ENCODE peak calls at places on chromosomes 4 and X, in nine cellular contexts. One of them, this sample, is unnamed.

GRCh38 chr4:148881860-148882643 is 439.8 kb upstream of the NR3C2 start:
- DNase-seq in AG08396: no peak
- DNase-seq in activated CD4-positive, alpha-beta T cell treated with anti-CD3 and anti-CD28 coated beads, Interleukin-2, amount 10 ng/mL, durations not matched to agents 7 days and 5 days: no peak
- DNase-seq in naive B cell: no peak
- DNase-seq in CD8-positive, alpha-beta T cell: no peak
- DNase-seq in LoVo: no peak
- DNase-seq in naive thymus-derived CD8-positive, alpha-beta T cell: no peak
- DNase-seq in sciatic nerve: no peak
- DNase-seq in stimulated activated CD4-positive, alpha-beta T cell treated with anti-CD3 and anti-CD28 coated beads, TNF-alpha, amount 100 ng/mL, for 1 hour: no peak
- DNase-seq in this sample: no peak

GRCh38 chrX:133307637-133308485 is 89.7 kb upstream of the TFDP3 start:
- DNase-seq in activated CD4-positive, alpha-beta T cell treated with anti-CD3 and anti-CD28 coated beads, Interleukin-2, amount 10 ng/mL, durations not matched to agents 7 days and 5 days: no peak
- DNase-seq in AG08396: peak; percentile 49
- DNase-seq in sciatic nerve: no peak
- DNase-seq in naive thymus-derived CD8-positive, alpha-beta T cell: no peak
- DNase-seq in stimulated activated CD4-positive, alpha-beta T cell treated with anti-CD3 and anti-CD28 coated beads, TNF-alpha, amount 100 ng/mL, for 1 hour: no peak
- DNase-seq in naive B cell: no peak
- DNase-seq in CD8-positive, alpha-beta T cell: no peak
- DNase-seq in LoVo: no peak
- DNase-seq in this sample: peak; percentile 5

GRCh38 chrX:150504399-150505186 is 63.8 kb upstream of the MTM1 start:
- DNase-seq in AG08396: no peak
- DNase-seq in naive B cell: no peak
- DNase-seq in LoVo: no peak
- DNase-seq in CD8-positive, alpha-beta T cell: no peak
- DNase-seq in stimulated activated CD4-positive, alpha-beta T cell treated with anti-CD3 and anti-CD28 coated beads, TNF-alpha, amount 100 ng/mL, for 1 hour: no peak
- DNase-seq in sciatic nerve: no peak
- DNase-seq in activated CD4-positive, alpha-beta T cell treated with anti-CD3 and anti-CD28 coated beads, Interleukin-2, amount 10 ng/mL, durations not matched to agents 7 days and 5 days: no peak
- DNase-seq in naive thymus-derived CD8-positive, alpha-beta T cell: no peak
- DNase-seq in this sample: peak; percentile 50

GRCh38 chr4:3276961-3277360 is 15.9 kb upstream of the RGS12 start:
- DNase-seq in activated CD4-positive, alpha-beta T cell treated with anti-CD3 and anti-CD28 coated beads, Interleukin-2, amount 10 ng/mL, durations not matched to agents 7 days and 5 days: no peak
- DNase-seq in CD8-positive, alpha-beta T cell: no peak
- DNase-seq in stimulated activated CD4-positive, alpha-beta T cell treated with anti-CD3 and anti-CD28 coated beads, TNF-alpha, amount 100 ng/mL, for 1 hour: no peak
- DNase-seq in naive B cell: no peak
- DNase-seq in LoVo: no peak
- DNase-seq in sciatic nerve: peak; percentile 47
- DNase-seq in AG08396: peak; percentile 89
- DNase-seq in naive thymus-derived CD8-positive, alpha-beta T cell: no peak
- DNase-seq in this sample: peak; percentile 53

GRCh38 chr4:147101678-147102077 is 156.0 kb upstream of the TTC29 start:
- DNase-seq in AG08396: no peak
- DNase-seq in LoVo: no peak
- DNase-seq in CD8-positive, alpha-beta T cell: no peak
- DNase-seq in naive B cell: no peak
- DNase-seq in stimulated activated CD4-positive, alpha-beta T cell treated with anti-CD3 and anti-CD28 coated beads, TNF-alpha, amount 100 ng/mL, for 1 hour: no peak
- DNase-seq in sciatic nerve: no peak
- DNase-seq in activated CD4-positive, alpha-beta T cell treated with anti-CD3 and anti-CD28 coated beads, Interleukin-2, amount 10 ng/mL, durations not matched to agents 7 days and 5 days: no peak
- DNase-seq in naive thymus-derived CD8-positive, alpha-beta T cell: no peak
- DNase-seq in this sample: no peak

GRCh38 chrX:9207142-9207541 is 173.2 kb upstream of the FAM9B start:
- DNase-seq in naive B cell: no peak
- DNase-seq in activated CD4-positive, alpha-beta T cell treated with anti-CD3 and anti-CD28 coated beads, Interleukin-2, amount 10 ng/mL, durations not matched to agents 7 days and 5 days: no peak
- DNase-seq in stimulated activated CD4-positive, alpha-beta T cell treated with anti-CD3 and anti-CD28 coated beads, TNF-alpha, amount 100 ng/mL, for 1 hour: no peak
- DNase-seq in AG08396: peak; percentile 22
- DNase-seq in CD8-positive, alpha-beta T cell: no peak
- DNase-seq in LoVo: no peak
- DNase-seq in naive thymus-derived CD8-positive, alpha-beta T cell: no peak
- DNase-seq in sciatic nerve: no peak
- DNase-seq in this sample: peak; percentile 9

GRCh38 chr4:112109455-112110425 is 35.5 kb upstream of the FAM241A start:
- DNase-seq in naive B cell: no peak
- DNase-seq in stimulated activated CD4-positive, alpha-beta T cell treated with anti-CD3 and anti-CD28 coated beads, TNF-alpha, amount 100 ng/mL, for 1 hour: no peak
- DNase-seq in AG08396: no peak
- DNase-seq in LoVo: peak; percentile 23
- DNase-seq in activated CD4-positive, alpha-beta T cell treated with anti-CD3 and anti-CD28 coated beads, Interleukin-2, amount 10 ng/mL, durations not matched to agents 7 days and 5 days: no peak
- DNase-seq in sciatic nerve: no peak
- DNase-seq in CD8-positive, alpha-beta T cell: no peak
- DNase-seq in naive thymus-derived CD8-positive, alpha-beta T cell: no peak
- DNase-seq in this sample: peak; percentile 81

GRCh38 chrX:9698566-9698965 is 67.1 kb downstream of the GPR143 start:
- DNase-seq in CD8-positive, alpha-beta T cell: no peak
- DNase-seq in AG08396: no peak
- DNase-seq in sciatic nerve: no peak
- DNase-seq in stimulated activated CD4-positive, alpha-beta T cell treated with anti-CD3 and anti-CD28 coated beads, TNF-alpha, amount 100 ng/mL, for 1 hour: no peak
- DNase-seq in naive thymus-derived CD8-positive, alpha-beta T cell: no peak
- DNase-seq in activated CD4-positive, alpha-beta T cell treated with anti-CD3 and anti-CD28 coated beads, Interleukin-2, amount 10 ng/mL, durations not matched to agents 7 days and 5 days: no peak
- DNase-seq in naive B cell: no peak
- DNase-seq in LoVo: no peak
- DNase-seq in this sample: no peak

GRCh38 chr4:99887837-99888236 is 6.4 kb downstream of the LAMTOR3 start:
- DNase-seq in activated CD4-positive, alpha-beta T cell treated with anti-CD3 and anti-CD28 coated beads, Interleukin-2, amount 10 ng/mL, durations not matched to agents 7 days and 5 days: no peak
- DNase-seq in CD8-positive, alpha-beta T cell: no peak
- DNase-seq in AG08396: peak; percentile 20
- DNase-seq in LoVo: no peak
- DNase-seq in stimulated activated CD4-positive, alpha-beta T cell treated with anti-CD3 and anti-CD28 coated beads, TNF-alpha, amount 100 ng/mL, for 1 hour: no peak
- DNase-seq in naive B cell: no peak
- DNase-seq in sciatic nerve: no peak
- DNase-seq in naive thymus-derived CD8-positive, alpha-beta T cell: no peak
- DNase-seq in this sample: peak; percentile 63

GRCh38 chrX:55489315-55490009 is at the start of gene USP51:
- DNase-seq in CD8-positive, alpha-beta T cell: peak; percentile 32
- DNase-seq in activated CD4-positive, alpha-beta T cell treated with anti-CD3 and anti-CD28 coated beads, Interleukin-2, amount 10 ng/mL, durations not matched to agents 7 days and 5 days: peak; percentile 6
- DNase-seq in LoVo: peak; percentile 1
- DNase-seq in sciatic nerve: peak; percentile 76
- DNase-seq in naive B cell: peak; percentile 38
- DNase-seq in naive thymus-derived CD8-positive, alpha-beta T cell: peak; percentile 13
- DNase-seq in stimulated activated CD4-positive, alpha-beta T cell treated with anti-CD3 and anti-CD28 coated beads, TNF-alpha, amount 100 ng/mL, for 1 hour: no peak
- DNase-seq in AG08396: peak; percentile 50
- DNase-seq in this sample: peak; percentile 68

GRCh38 chr4:103934178-103934789 is 214.5 kb upstream of the TACR3 start:
- DNase-seq in stimulated activated CD4-positive, alpha-beta T cell treated with anti-CD3 and anti-CD28 coated beads, TNF-alpha, amount 100 ng/mL, for 1 hour: no peak
- DNase-seq in CD8-positive, alpha-beta T cell: no peak
- DNase-seq in sciatic nerve: no peak
- DNase-seq in naive thymus-derived CD8-positive, alpha-beta T cell: no peak
- DNase-seq in activated CD4-positive, alpha-beta T cell treated with anti-CD3 and anti-CD28 coated beads, Interleukin-2, amount 10 ng/mL, durations not matched to agents 7 days and 5 days: peak; percentile 25
- DNase-seq in naive B cell: peak; percentile 7
- DNase-seq in AG08396: peak; percentile 22
- DNase-seq in LoVo: peak; percentile 60
- DNase-seq in this sample: peak; percentile 68

GRCh38 chr4:41304221-41304620 is 47.5 kb downstream of the UCHL1 start:
- DNase-seq in LoVo: no peak
- DNase-seq in naive thymus-derived CD8-positive, alpha-beta T cell: no peak
- DNase-seq in activated CD4-positive, alpha-beta T cell treated with anti-CD3 and anti-CD28 coated beads, Interleukin-2, amount 10 ng/mL, durations not matched to agents 7 days and 5 days: no peak
- DNase-seq in stimulated activated CD4-positive, alpha-beta T cell treated with anti-CD3 and anti-CD28 coated beads, TNF-alpha, amount 100 ng/mL, for 1 hour: no peak
- DNase-seq in CD8-positive, alpha-beta T cell: no peak
- DNase-seq in sciatic nerve: no peak
- DNase-seq in AG08396: no peak
- DNase-seq in naive B cell: no peak
- DNase-seq in this sample: no peak

GRCh38 chr4:77465271-77465670 is 140.3 kb upstream of the CXCL13 start:
- DNase-seq in LoVo: no peak
- DNase-seq in activated CD4-positive, alpha-beta T cell treated with anti-CD3 and anti-CD28 coated beads, Interleukin-2, amount 10 ng/mL, durations not matched to agents 7 days and 5 days: no peak
- DNase-seq in CD8-positive, alpha-beta T cell: no peak
- DNase-seq in naive B cell: no peak
- DNase-seq in naive thymus-derived CD8-positive, alpha-beta T cell: no peak
- DNase-seq in stimulated activated CD4-positive, alpha-beta T cell treated with anti-CD3 and anti-CD28 coated beads, TNF-alpha, amount 100 ng/mL, for 1 hour: no peak
- DNase-seq in sciatic nerve: no peak
- DNase-seq in AG08396: no peak
- DNase-seq in this sample: peak; percentile 18

GRCh38 chrX:33840176-33840575 is 291.9 kb downstream of the FAM47A start:
- DNase-seq in CD8-positive, alpha-beta T cell: no peak
- DNase-seq in activated CD4-positive, alpha-beta T cell treated with anti-CD3 and anti-CD28 coated beads, Interleukin-2, amount 10 ng/mL, durations not matched to agents 7 days and 5 days: no peak
- DNase-seq in naive thymus-derived CD8-positive, alpha-beta T cell: no peak
- DNase-seq in sciatic nerve: no peak
- DNase-seq in AG08396: no peak
- DNase-seq in naive B cell: no peak
- DNase-seq in LoVo: no peak
- DNase-seq in stimulated activated CD4-positive, alpha-beta T cell treated with anti-CD3 and anti-CD28 coated beads, TNF-alpha, amount 100 ng/mL, for 1 hour: no peak
- DNase-seq in this sample: no peak

GRCh38 chr4:174521800-174522182 is 497 bp downstream of the HPGD start:
- DNase-seq in naive B cell: no peak
- DNase-seq in sciatic nerve: no peak
- DNase-seq in LoVo: peak; percentile 52
- DNase-seq in CD8-positive, alpha-beta T cell: peak; percentile 10
- DNase-seq in AG08396: no peak
- DNase-seq in activated CD4-positive, alpha-beta T cell treated with anti-CD3 and anti-CD28 coated beads, Interleukin-2, amount 10 ng/mL, durations not matched to agents 7 days and 5 days: peak; percentile 25
- DNase-seq in naive thymus-derived CD8-positive, alpha-beta T cell: peak; percentile 16
- DNase-seq in stimulated activated CD4-positive, alpha-beta T cell treated with anti-CD3 and anti-CD28 coated beads, TNF-alpha, amount 100 ng/mL, for 1 hour: no peak
- DNase-seq in this sample: no peak

GRCh38 chrX:153685179-153685536 is 2.6 kb upstream of the SLC6A8 start:
- DNase-seq in activated CD4-positive, alpha-beta T cell treated with anti-CD3 and anti-CD28 coated beads, Interleukin-2, amount 10 ng/mL, durations not matched to agents 7 days and 5 days: no peak
- DNase-seq in naive thymus-derived CD8-positive, alpha-beta T cell: no peak
- DNase-seq in LoVo: no peak
- DNase-seq in sciatic nerve: no peak
- DNase-seq in CD8-positive, alpha-beta T cell: no peak
- DNase-seq in naive B cell: no peak
- DNase-seq in stimulated activated CD4-positive, alpha-beta T cell treated with anti-CD3 and anti-CD28 coated beads, TNF-alpha, amount 100 ng/mL, for 1 hour: no peak
- DNase-seq in AG08396: no peak
- DNase-seq in this sample: no peak

GRCh38 chrX:82585868-82586267 is 922.2 kb upstream of the POU3F4 start:
- DNase-seq in CD8-positive, alpha-beta T cell: no peak
- DNase-seq in stimulated activated CD4-positive, alpha-beta T cell treated with anti-CD3 and anti-CD28 coated beads, TNF-alpha, amount 100 ng/mL, for 1 hour: no peak
- DNase-seq in naive B cell: no peak
- DNase-seq in AG08396: no peak
- DNase-seq in sciatic nerve: no peak
- DNase-seq in naive thymus-derived CD8-positive, alpha-beta T cell: no peak
- DNase-seq in LoVo: no peak
- DNase-seq in activated CD4-positive, alpha-beta T cell treated with anti-CD3 and anti-CD28 coated beads, Interleukin-2, amount 10 ng/mL, durations not matched to agents 7 days and 5 days: no peak
- DNase-seq in this sample: no peak

GRCh38 chrX:109155161-109155560 is 326.7 kb downstream of the GUCY2F start:
- DNase-seq in stimulated activated CD4-positive, alpha-beta T cell treated with anti-CD3 and anti-CD28 coated beads, TNF-alpha, amount 100 ng/mL, for 1 hour: no peak
- DNase-seq in naive thymus-derived CD8-positive, alpha-beta T cell: no peak
- DNase-seq in LoVo: no peak
- DNase-seq in sciatic nerve: no peak
- DNase-seq in naive B cell: no peak
- DNase-seq in AG08396: no peak
- DNase-seq in CD8-positive, alpha-beta T cell: no peak
- DNase-seq in activated CD4-positive, alpha-beta T cell treated with anti-CD3 and anti-CD28 coated beads, Interleukin-2, amount 10 ng/mL, durations not matched to agents 7 days and 5 days: no peak
- DNase-seq in this sample: no peak

GRCh38 chrX:40097492-40098263 is at the start of gene BCOR:
- DNase-seq in stimulated activated CD4-positive, alpha-beta T cell treated with anti-CD3 and anti-CD28 coated beads, TNF-alpha, amount 100 ng/mL, for 1 hour: peak; percentile 65
- DNase-seq in activated CD4-positive, alpha-beta T cell treated with anti-CD3 and anti-CD28 coated beads, Interleukin-2, amount 10 ng/mL, durations not matched to agents 7 days and 5 days: peak; percentile 80
- DNase-seq in naive B cell: peak; percentile 66
- DNase-seq in naive thymus-derived CD8-positive, alpha-beta T cell: peak; percentile 65
- DNase-seq in AG08396: peak; percentile 70
- DNase-seq in sciatic nerve: peak; percentile 86
- DNase-seq in CD8-positive, alpha-beta T cell: peak; percentile 76
- DNase-seq in LoVo: peak; percentile 75
- DNase-seq in this sample: peak; percentile 62

GRCh38 chrX:68927178-68927577 is 98.4 kb downstream of the EFNB1 start:
- DNase-seq in AG08396: no peak
- DNase-seq in CD8-positive, alpha-beta T cell: no peak
- DNase-seq in naive B cell: no peak
- DNase-seq in activated CD4-positive, alpha-beta T cell treated with anti-CD3 and anti-CD28 coated beads, Interleukin-2, amount 10 ng/mL, durations not matched to agents 7 days and 5 days: no peak
- DNase-seq in naive thymus-derived CD8-positive, alpha-beta T cell: no peak
- DNase-seq in sciatic nerve: no peak
- DNase-seq in LoVo: no peak
- DNase-seq in stimulated activated CD4-positive, alpha-beta T cell treated with anti-CD3 and anti-CD28 coated beads, TNF-alpha, amount 100 ng/mL, for 1 hour: no peak
- DNase-seq in this sample: no peak

GRCh38 chrX:133405498-133406180 is 9.7 kb downstream of the GPC4 start:
- DNase-seq in AG08396: no peak
- DNase-seq in LoVo: no peak
- DNase-seq in CD8-positive, alpha-beta T cell: no peak
- DNase-seq in activated CD4-positive, alpha-beta T cell treated with anti-CD3 and anti-CD28 coated beads, Interleukin-2, amount 10 ng/mL, durations not matched to agents 7 days and 5 days: no peak
- DNase-seq in stimulated activated CD4-positive, alpha-beta T cell treated with anti-CD3 and anti-CD28 coated beads, TNF-alpha, amount 100 ng/mL, for 1 hour: no peak
- DNase-seq in naive B cell: no peak
- DNase-seq in sciatic nerve: no peak
- DNase-seq in naive thymus-derived CD8-positive, alpha-beta T cell: no peak
- DNase-seq in this sample: no peak

GRCh38 chr4:157075811-157076577 is at the start of gene GLRB:
- DNase-seq in CD8-positive, alpha-beta T cell: no peak
- DNase-seq in activated CD4-positive, alpha-beta T cell treated with anti-CD3 and anti-CD28 coated beads, Interleukin-2, amount 10 ng/mL, durations not matched to agents 7 days and 5 days: no peak
- DNase-seq in stimulated activated CD4-positive, alpha-beta T cell treated with anti-CD3 and anti-CD28 coated beads, TNF-alpha, amount 100 ng/mL, for 1 hour: no peak
- DNase-seq in naive B cell: no peak
- DNase-seq in AG08396: peak; percentile 83
- DNase-seq in naive thymus-derived CD8-positive, alpha-beta T cell: no peak
- DNase-seq in LoVo: no peak
- DNase-seq in sciatic nerve: no peak
- DNase-seq in this sample: peak; percentile 15

GRCh38 chr4:138509346-138509745 is 267.2 kb upstream of the SLC7A11 start:
- DNase-seq in CD8-positive, alpha-beta T cell: no peak
- DNase-seq in activated CD4-positive, alpha-beta T cell treated with anti-CD3 and anti-CD28 coated beads, Interleukin-2, amount 10 ng/mL, durations not matched to agents 7 days and 5 days: no peak
- DNase-seq in LoVo: no peak
- DNase-seq in stimulated activated CD4-positive, alpha-beta T cell treated with anti-CD3 and anti-CD28 coated beads, TNF-alpha, amount 100 ng/mL, for 1 hour: no peak
- DNase-seq in sciatic nerve: no peak
- DNase-seq in AG08396: no peak
- DNase-seq in naive thymus-derived CD8-positive, alpha-beta T cell: no peak
- DNase-seq in naive B cell: no peak
- DNase-seq in this sample: no peak

GRCh38 chr4:38190717-38191178 is 230.6 kb downstream of the PTTG2 start:
- DNase-seq in activated CD4-positive, alpha-beta T cell treated with anti-CD3 and anti-CD28 coated beads, Interleukin-2, amount 10 ng/mL, durations not matched to agents 7 days and 5 days: no peak
- DNase-seq in AG08396: peak; percentile 61
- DNase-seq in stimulated activated CD4-positive, alpha-beta T cell treated with anti-CD3 and anti-CD28 coated beads, TNF-alpha, amount 100 ng/mL, for 1 hour: no peak
- DNase-seq in naive B cell: no peak
- DNase-seq in naive thymus-derived CD8-positive, alpha-beta T cell: no peak
- DNase-seq in LoVo: no peak
- DNase-seq in sciatic nerve: peak; percentile 61
- DNase-seq in CD8-positive, alpha-beta T cell: no peak
- DNase-seq in this sample: peak; percentile 72

GRCh38 chr4:53497446-53498069 is 93.7 kb downstream of the LNX1 start:
- DNase-seq in sciatic nerve: peak; percentile 70
- DNase-seq in stimulated activated CD4-positive, alpha-beta T cell treated with anti-CD3 and anti-CD28 coated beads, TNF-alpha, amount 100 ng/mL, for 1 hour: no peak
- DNase-seq in CD8-positive, alpha-beta T cell: no peak
- DNase-seq in activated CD4-positive, alpha-beta T cell treated with anti-CD3 and anti-CD28 coated beads, Interleukin-2, amount 10 ng/mL, durations not matched to agents 7 days and 5 days: no peak
- DNase-seq in LoVo: no peak
- DNase-seq in naive B cell: no peak
- DNase-seq in naive thymus-derived CD8-positive, alpha-beta T cell: no peak
- DNase-seq in AG08396: peak; percentile 60
- DNase-seq in this sample: peak; percentile 87

GRCh38 chrX:153984351-153985178 is 12.0 kb downstream of the TMEM187 start:
- DNase-seq in stimulated activated CD4-positive, alpha-beta T cell treated with anti-CD3 and anti-CD28 coated beads, TNF-alpha, amount 100 ng/mL, for 1 hour: no peak
- DNase-seq in naive B cell: peak; percentile 61
- DNase-seq in LoVo: no peak
- DNase-seq in naive thymus-derived CD8-positive, alpha-beta T cell: peak; percentile 43
- DNase-seq in AG08396: no peak
- DNase-seq in activated CD4-positive, alpha-beta T cell treated with anti-CD3 and anti-CD28 coated beads, Interleukin-2, amount 10 ng/mL, durations not matched to agents 7 days and 5 days: peak; percentile 46
- DNase-seq in CD8-positive, alpha-beta T cell: peak; percentile 42
- DNase-seq in sciatic nerve: peak; percentile 59
- DNase-seq in this sample: no peak

GRCh38 chrX:57821703-57822375 is 88.4 kb downstream of the ZXDA start:
- DNase-seq in naive B cell: peak; percentile 29
- DNase-seq in stimulated activated CD4-positive, alpha-beta T cell treated with anti-CD3 and anti-CD28 coated beads, TNF-alpha, amount 100 ng/mL, for 1 hour: no peak
- DNase-seq in sciatic nerve: no peak
- DNase-seq in activated CD4-positive, alpha-beta T cell treated with anti-CD3 and anti-CD28 coated beads, Interleukin-2, amount 10 ng/mL, durations not matched to agents 7 days and 5 days: peak; percentile 48
- DNase-seq in naive thymus-derived CD8-positive, alpha-beta T cell: peak; percentile 30
- DNase-seq in CD8-positive, alpha-beta T cell: peak; percentile 24
- DNase-seq in LoVo: peak; percentile 41
- DNase-seq in AG08396: peak; percentile 46
- DNase-seq in this sample: peak; percentile 78

GRCh38 chrX:155682834-155683233 is 70.1 kb upstream of the TMLHE start:
- DNase-seq in stimulated activated CD4-positive, alpha-beta T cell treated with anti-CD3 and anti-CD28 coated beads, TNF-alpha, amount 100 ng/mL, for 1 hour: no peak
- DNase-seq in LoVo: no peak
- DNase-seq in naive B cell: no peak
- DNase-seq in naive thymus-derived CD8-positive, alpha-beta T cell: no peak
- DNase-seq in CD8-positive, alpha-beta T cell: no peak
- DNase-seq in activated CD4-positive, alpha-beta T cell treated with anti-CD3 and anti-CD28 coated beads, Interleukin-2, amount 10 ng/mL, durations not matched to agents 7 days and 5 days: no peak
- DNase-seq in AG08396: no peak
- DNase-seq in sciatic nerve: no peak
- DNase-seq in this sample: no peak

GRCh38 chr4:127370495-127371069 is 262.2 kb upstream of the INTU start:
- DNase-seq in sciatic nerve: peak; percentile 57
- DNase-seq in naive B cell: no peak
- DNase-seq in stimulated activated CD4-positive, alpha-beta T cell treated with anti-CD3 and anti-CD28 coated beads, TNF-alpha, amount 100 ng/mL, for 1 hour: no peak
- DNase-seq in AG08396: peak; percentile 7
- DNase-seq in activated CD4-positive, alpha-beta T cell treated with anti-CD3 and anti-CD28 coated beads, Interleukin-2, amount 10 ng/mL, durations not matched to agents 7 days and 5 days: no peak
- DNase-seq in LoVo: peak; percentile 48
- DNase-seq in CD8-positive, alpha-beta T cell: no peak
- DNase-seq in naive thymus-derived CD8-positive, alpha-beta T cell: no peak
- DNase-seq in this sample: peak; percentile 8

GRCh38 chr4:7198440-7199128 is 6.2 kb downstream of the SORCS2 start:
- DNase-seq in CD8-positive, alpha-beta T cell: no peak
- DNase-seq in activated CD4-positive, alpha-beta T cell treated with anti-CD3 and anti-CD28 coated beads, Interleukin-2, amount 10 ng/mL, durations not matched to agents 7 days and 5 days: no peak
- DNase-seq in AG08396: no peak
- DNase-seq in LoVo: no peak
- DNase-seq in naive B cell: no peak
- DNase-seq in sciatic nerve: no peak
- DNase-seq in stimulated activated CD4-positive, alpha-beta T cell treated with anti-CD3 and anti-CD28 coated beads, TNF-alpha, amount 100 ng/mL, for 1 hour: no peak
- DNase-seq in naive thymus-derived CD8-positive, alpha-beta T cell: no peak
- DNase-seq in this sample: no peak

GRCh38 chr4:845233-845835 is 19.4 kb upstream of the CPLX1 start:
- DNase-seq in CD8-positive, alpha-beta T cell: no peak
- DNase-seq in LoVo: no peak
- DNase-seq in AG08396: peak; percentile 72
- DNase-seq in activated CD4-positive, alpha-beta T cell treated with anti-CD3 and anti-CD28 coated beads, Interleukin-2, amount 10 ng/mL, durations not matched to agents 7 days and 5 days: no peak
- DNase-seq in sciatic nerve: no peak
- DNase-seq in stimulated activated CD4-positive, alpha-beta T cell treated with anti-CD3 and anti-CD28 coated beads, TNF-alpha, amount 100 ng/mL, for 1 hour: no peak
- DNase-seq in naive B cell: no peak
- DNase-seq in naive thymus-derived CD8-positive, alpha-beta T cell: no peak
- DNase-seq in this sample: peak; percentile 47